ENCODE peak calls at places on chromosomes 1 and 21, in four cellular contexts. F, P, X and W are unnamed samples. For H3K4me1, the result is how much of the 10 kb centered on the place peaks cover.

GRCh38 chr1:117371436-117372151 is 4.3 kb downstream of the MAN1A2 start:
- DNase-seq in F (no peak), X (no peak), P (peak), W (no peak)

GRCh38 chr1:54716299-54717047 is 812 bp downstream of the TTC4 start:
- DNase-seq in P (no peak), X (peak), F (no peak), W (no peak)

GRCh38 chr1:159598196-159598595 is 10.6 kb downstream of the APCS start:
- DNase-seq in X (peak), P (no peak), F (no peak), W (no peak)

GRCh38 chr1:153150846-153151245 is at the start of gene SPRR2G:
- DNase-seq in P (no peak), X (no peak), F (no peak), W (no peak)

GRCh38 chr1:168603501-168604107 is 27.2 kb downstream of the XCL1 start:
- DNase-seq in F (peak), X (peak), P (peak), W (peak)

GRCh38 chr1:232319106-232319505 is 310.8 kb downstream of the SIPA1L2 start:
- DNase-seq in F (peak), X (peak), P (no peak), W (no peak)

GRCh38 chr1:231639819-231640218 is 13.2 kb downstream of the DISC1 start:
- DNase-seq in P (no peak), X (no peak), F (no peak), W (no peak)

GRCh38 chr1:117392776-117393175 is 25.5 kb downstream of the MAN1A2 start:
- DNase-seq in X (no peak), F (no peak), P (no peak), W (no peak)

GRCh38 chr1:1616045-1616821 is 933 bp downstream of the MIB2 start:
- DNase-seq in X (no peak), P (peak), F (no peak), W (peak)

GRCh38 chr1:9309991-9310390 is 17.3 kb downstream of the SPSB1 start:
- DNase-seq in P (no peak), X (no peak), F (no peak), W (no peak)

GRCh38 chr1:20429296-20429695 is 56.7 kb downstream of the CAMK2N1 start:
- DNase-seq in F (no peak), P (no peak), X (no peak), W (no peak)

GRCh38 chr1:154489863-154490262 is 12.2 kb upstream of the TDRD10 start:
- DNase-seq in F (no peak), X (no peak), P (no peak), W (no peak)
- H3K4me1 ChIP-seq in F (half or more), X (under half), P (under half), W (under half)

GRCh38 chr1:24294228-24294672 is 24.9 kb upstream of the GRHL3 start:
- DNase-seq in X (peak), P (no peak), F (no peak), W (no peak)
- H3K27ac ChIP-seq in X (peak), P (no peak), F (peak), W (no peak)

GRCh38 chr1:207811319-207811718 is 59.5 kb downstream of the CD46 start:
- DNase-seq in F (no peak), X (no peak), P (no peak), W (no peak)

GRCh38 chr1:207813513-207813881 is 61.6 kb downstream of the CD46 start:
- DNase-seq in F (no peak), P (no peak), X (no peak), W (no peak)

GRCh38 chr1:207810606-207811295 is 58.9 kb downstream of the CD46 start:
- DNase-seq in X (no peak), P (no peak), F (no peak), W (no peak)

GRCh38 chr1:207812778-207813512 is 61.1 kb downstream of the CD46 start:
- DNase-seq in F (no peak), P (no peak), X (no peak), W (no peak)

DNA sequence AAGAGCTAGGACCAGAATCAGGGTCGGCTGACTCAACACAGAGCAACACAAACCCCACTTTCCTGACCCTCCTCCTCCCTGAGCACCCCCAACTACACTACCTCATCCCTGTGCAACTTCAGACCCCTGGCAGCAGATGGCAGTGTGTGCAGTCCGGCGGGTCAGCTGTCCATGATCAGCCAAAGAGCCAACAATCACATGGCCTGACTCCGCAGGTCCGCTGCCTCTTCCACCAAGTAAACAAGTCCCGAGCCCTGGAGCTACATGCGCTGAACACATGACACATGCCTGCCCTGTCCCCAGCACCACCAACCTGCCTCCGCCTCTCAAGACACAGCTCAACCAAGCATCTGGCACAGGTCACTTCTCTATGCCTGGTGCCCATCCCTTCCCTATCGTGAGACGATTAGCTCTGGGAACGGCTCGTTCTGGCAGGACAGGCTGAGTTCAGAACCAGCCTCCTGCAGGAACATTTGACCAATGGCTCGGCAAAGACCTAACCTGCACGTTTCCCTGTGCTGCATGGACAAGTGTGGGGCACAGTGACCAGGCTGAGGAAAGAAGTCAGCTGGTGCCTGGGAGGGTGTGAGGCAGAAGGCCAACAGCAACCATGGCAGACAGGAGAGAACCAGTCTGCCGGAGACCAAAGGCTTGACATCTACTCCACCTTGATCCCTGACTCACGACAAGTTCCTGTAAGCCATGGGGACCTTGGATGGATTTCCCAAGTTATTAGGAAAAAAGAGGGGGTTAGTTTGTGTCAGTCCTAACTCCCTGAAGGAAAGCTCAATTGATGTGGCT is 60.3 kb downstream of the CD46 start:
- DNase-seq in F (peak), P (peak), X (no peak), W (no peak)
- H3K4me1 ChIP-seq in F (half or more), P (half or more), X (under half), W (half or more)

DNA sequence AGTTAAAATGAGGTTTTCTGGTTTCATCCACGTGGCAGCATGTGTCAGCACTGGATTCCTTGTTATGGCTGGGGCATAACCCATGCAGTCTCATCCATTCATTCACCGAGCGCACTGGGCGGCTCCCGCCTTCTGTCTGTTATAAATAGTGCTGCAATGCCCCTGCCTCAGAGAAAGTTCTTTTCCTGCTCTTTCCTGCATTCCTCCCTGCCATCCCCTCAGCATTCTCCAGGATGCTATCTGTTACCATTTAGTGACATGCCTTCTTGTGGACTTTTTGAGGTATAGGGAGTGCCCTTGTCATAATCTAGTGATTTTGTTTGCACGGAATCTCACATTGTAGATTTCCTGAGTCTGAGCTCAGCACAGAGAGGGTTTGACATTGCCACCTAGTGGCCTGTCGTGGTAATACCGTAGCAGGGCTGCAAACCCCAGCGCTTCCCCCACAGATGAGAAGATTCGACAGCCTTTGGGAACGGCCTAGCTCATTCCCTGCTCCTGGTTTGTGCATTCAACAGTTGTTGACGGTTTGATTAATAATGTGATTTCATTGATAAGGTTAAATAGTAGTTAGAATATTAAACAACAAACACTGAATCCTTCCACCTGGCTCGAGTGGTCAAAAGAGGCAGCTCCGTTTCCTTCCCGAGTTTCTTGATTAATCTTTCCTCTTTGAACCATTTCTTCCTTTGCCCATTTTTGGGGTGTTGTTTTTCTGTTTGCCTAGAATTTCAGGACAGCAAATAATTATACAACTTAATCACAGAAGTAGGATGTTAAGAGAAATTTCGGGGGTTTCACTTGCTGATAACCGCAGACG is 46.3 kb downstream of the UMODL1 start:
- DNase-seq in X (no peak), P (peak), F (peak), W (peak)
- H3K27ac ChIP-seq in X (no peak), P (no peak), F (no peak), W (no peak)

DNA sequence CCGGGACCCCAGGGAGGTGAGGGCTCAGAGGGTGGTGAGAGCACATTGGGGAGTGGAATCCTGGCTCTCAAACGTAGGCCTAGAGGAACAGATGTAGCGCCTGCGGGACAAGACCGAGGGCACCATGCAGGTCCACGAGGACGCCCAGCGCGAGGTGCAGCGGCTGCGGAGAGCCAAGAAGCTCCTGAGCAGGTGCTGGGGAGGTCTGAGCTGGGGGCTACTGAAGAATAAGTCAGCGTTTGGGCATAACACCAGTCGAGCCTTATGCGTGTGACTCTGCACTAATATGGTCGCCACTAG is 2.6 kb upstream of the NBPF3 start:
- DNase-seq in P (no peak), X (no peak), F (no peak), W (no peak)
- H3K4me1 ChIP-seq in P (under half), X (under half), F (under half), W (under half)

GRCh38 chr1:235090406-235091069 is 38.1 kb downstream of the TOMM20 start:
- DNase-seq in X (no peak), P (no peak), F (no peak), W (peak)
- H3K27ac ChIP-seq in X (no peak), P (no peak), F (no peak), W (peak)

DNA sequence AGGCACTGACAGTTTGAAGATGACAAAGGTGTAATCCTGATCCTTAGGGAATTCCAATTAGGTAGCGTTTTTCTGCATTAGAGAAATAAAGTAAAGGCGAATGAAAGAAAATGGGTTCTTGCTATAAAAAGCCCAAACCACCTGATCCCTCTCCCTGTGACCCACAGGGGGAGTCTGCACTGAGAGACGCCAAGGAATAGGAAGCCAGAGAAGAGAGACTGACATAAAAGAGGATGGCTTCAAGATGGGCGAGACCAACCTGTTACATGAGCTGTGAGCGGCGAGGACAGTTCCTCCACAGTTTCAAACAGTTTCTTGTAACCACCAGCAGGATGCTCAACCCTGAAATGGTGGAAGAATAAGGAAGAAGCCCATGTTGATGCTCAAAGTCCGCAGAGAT is 1.4 kb downstream of the RPE65 start:
- DNase-seq in F (no peak), X (no peak), P (no peak), W (no peak)
- H3K4me1 ChIP-seq in F (under half), X (under half), P (under half), W (under half)

DNA sequence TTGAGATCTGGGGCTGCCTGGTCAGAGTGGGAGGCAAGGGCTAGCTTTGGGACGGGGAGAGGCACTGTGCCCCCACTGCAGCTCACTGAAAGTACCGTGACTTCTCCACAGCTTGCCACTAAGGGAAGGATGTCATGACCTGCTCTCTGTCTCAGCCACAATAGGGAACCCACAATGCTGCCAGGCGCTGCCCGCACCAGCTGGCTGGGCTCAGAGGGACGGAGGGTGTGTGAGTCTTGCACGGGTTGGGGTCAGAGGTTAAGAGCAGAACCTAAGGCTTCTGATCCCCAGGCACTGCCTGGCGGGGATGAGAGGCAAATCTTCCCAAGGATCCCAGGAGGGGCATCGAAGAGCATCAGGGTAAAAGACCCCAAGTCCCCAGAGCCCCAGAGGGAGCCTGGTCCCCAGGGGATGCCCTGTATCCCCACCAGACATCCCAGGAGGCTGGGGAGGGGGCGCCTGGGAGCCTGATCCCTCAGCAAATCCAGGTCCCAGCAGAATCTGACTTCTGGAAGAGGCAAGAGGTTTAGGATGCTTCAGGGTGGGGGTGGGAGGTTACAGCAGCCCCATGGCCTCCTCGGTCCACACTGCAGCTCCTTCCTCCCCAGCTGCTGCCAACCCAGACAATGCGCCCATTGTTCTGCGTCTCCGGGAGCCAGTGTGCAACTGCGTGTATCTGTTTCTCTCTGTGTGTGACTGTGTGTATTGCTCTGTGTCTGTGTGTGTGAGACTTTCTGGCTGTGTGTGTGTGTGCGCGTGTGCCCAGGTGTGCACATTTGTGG is 2.0 kb upstream of the MARCKSL1 start:
- DNase-seq in X (no peak), P (no peak), F (peak), W (no peak)
- H3K27ac ChIP-seq in X (no peak), P (no peak), F (no peak), W (peak)

DNA sequence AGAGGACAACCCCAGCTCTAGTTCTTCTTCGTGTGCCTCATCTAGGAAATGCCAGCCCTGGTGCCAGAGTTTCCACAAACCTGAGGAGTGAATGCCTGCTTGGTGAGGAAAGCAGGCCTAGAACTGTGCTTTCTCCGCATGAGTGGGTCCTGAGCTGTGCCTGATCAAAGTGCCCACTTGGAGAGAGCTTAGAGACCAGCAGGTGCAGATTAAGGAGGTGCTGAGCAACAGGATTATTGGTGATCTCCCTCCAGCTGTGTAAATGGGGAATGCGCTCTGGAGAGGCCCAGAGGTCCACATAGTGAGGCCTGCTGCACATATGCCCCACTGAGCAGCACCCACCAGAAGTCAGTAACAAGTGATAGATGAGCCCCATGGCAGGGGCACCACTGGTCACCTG is 127.3 kb upstream of the ZC3H12A start:
- DNase-seq in P (no peak), F (no peak), X (no peak), W (no peak)
- H3K4me1 ChIP-seq in P (under half), F (under half), X (under half), W (under half)

GRCh38 chr1:53641481-53642214 is 97.3 kb downstream of the GLIS1 start:
- DNase-seq in F (peak), P (no peak), X (no peak), W (no peak)
- H3K27ac ChIP-seq in F (no peak), P (no peak), X (no peak), W (no peak)